ENCODE peak calls at places on chromosome 19, in nine cellular contexts. E is T-helper 1 cell; P is stimulated activated CD4-positive, alpha-beta T cell treated with anti-CD3 and anti-CD28 coated beads, Interleukin-4, amount 100 ng/mL, for 4 hours; L is hippocampal formation; K is CD4-positive, CD25-positive, alpha-beta regulatory T cell; Y is mucosa of gallbladder; Q is NCI-H82; G is H9; O is foreskin fibroblast. U is an unnamed sample.

GRCh38 chr19:38946229-38947010 is 15.7 kb downstream of the MRPS12 start:
- DNase-seq in L (no peak), P (no peak), O (no peak), Q (no peak), G (peak), E (no peak), Y (no peak), K (no peak), U (no peak)

GRCh38 chr19:44260695-44261446 is 1.2 kb downstream of the ZNF233 start:
- DNase-seq in G (no peak), Y (no peak), K (no peak), O (no peak), P (no peak), E (no peak), L (no peak), Q (no peak), U (no peak)

GRCh38 chr19:3366104-3366760 is at the start of gene NFIC:
- DNase-seq in K (no peak), E (peak), Y (peak), L (peak), G (peak), P (peak), Q (peak), O (peak), U (no peak)

GRCh38 chr19:19443902-19444693 is 38.6 kb downstream of the GATAD2A start:
- DNase-seq in O (no peak), P (no peak), Q (no peak), E (no peak), K (no peak), G (no peak), Y (no peak), L (no peak), U (no peak)

GRCh38 chr19:38206928-38207327 is 17.1 kb downstream of the DPF1 start:
- DNase-seq in G (no peak), P (no peak), Q (no peak), Y (no peak), O (no peak), L (no peak), K (no peak), E (no peak), U (no peak)

GRCh38 chr19:34179066-34179465 is 6.8 kb downstream of the LSM14A start:
- DNase-seq in Q (no peak), G (no peak), E (no peak), P (no peak), K (no peak), L (no peak), Y (no peak), O (no peak), U (no peak)

GRCh38 chr19:18230941-18231734 is 4.9 kb upstream of the PDE4C start:
- DNase-seq in K (no peak), Y (no peak), E (no peak), P (no peak), G (no peak), O (no peak), Q (no peak), L (no peak), U (no peak)

GRCh38 chr19:51305479-51305878 is 6.0 kb upstream of the IGLON5 start:
- DNase-seq in E (no peak), L (no peak), P (no peak), O (no peak), G (no peak), K (no peak), Y (no peak), Q (no peak), U (no peak)

GRCh38 chr19:7533281-7533819 is 2.2 kb upstream of the PNPLA6 start:
- DNase-seq in G (peak), Q (no peak), Y (peak), P (no peak), E (no peak), L (no peak), O (peak), K (no peak), U (no peak)

GRCh38 chr19:57434386-57435061 is 601 bp upstream of the ZNF749 start:
- DNase-seq in K (no peak), P (no peak), Q (no peak), O (peak), Y (no peak), G (peak), L (no peak), E (no peak), U (no peak)

GRCh38 chr19:51158474-51159129 is 16.5 kb downstream of the SIGLEC7 start:
- DNase-seq in G (peak), L (no peak), Q (peak), Y (peak), P (peak), E (peak), O (peak), K (peak), U (peak)

GRCh38 chr19:14536926-14537692 is 7.7 kb downstream of the TECR start:
- DNase-seq in Q (peak), O (no peak), K (no peak), Y (peak), P (peak), L (no peak), E (peak), G (peak), U (no peak)

U was measured in B cell.